ENCODE peak calls at places on chromosomes 4 and X, in ten cellular contexts. O is GM23338, M is lung, C is suprapubic skin, E is body of pancreas, H is lower lobe of right lung, V is ovary, Y is MM.1S, U is BE2C, F is IMR-90. S is an unnamed sample.

GRCh38 chr4:11799182-11799581 is 370.5 kb upstream of the HS3ST1 start:
- DNase-seq in V (no peak), C (no peak), E (no peak), O (peak; percentile 17), H (no peak), U (no peak), F (no peak), Y (no peak), M (no peak), S (no peak)

GRCh38 chrX:82764521-82764920 is 743.6 kb upstream of the POU3F4 start:
- DNase-seq in H (no peak), O (no peak), C (no peak), E (no peak), U (no peak), Y (no peak), F (no peak), M (no peak), V (no peak), S (no peak)

GRCh38 chr4:47640911-47641310 is 155.8 kb downstream of the ATP10D start:
- DNase-seq in M (no peak), C (no peak), F (peak; percentile 46), E (no peak), V (no peak), O (no peak), H (no peak), U (no peak), Y (no peak), S (no peak)

GRCh38 chr4:80336582-80336981 is 1.1 kb downstream of the CFAP299 start:
- DNase-seq in E (peak; percentile 57), O (peak; percentile 75), H (no peak), C (no peak), V (no peak), F (peak; percentile 32), M (peak; percentile 39), Y (peak; percentile 31), U (peak; percentile 15), S (peak; percentile 7)

GRCh38 chr4:186881521-186882220 is 158.0 kb upstream of the FAT1 start:
- DNase-seq in Y (no peak), U (no peak), F (peak; percentile 67), H (no peak), O (no peak), E (no peak), C (no peak), V (no peak), M (no peak), S (peak; percentile 83)

GRCh38 chrX:70331161-70331560 is 41.3 kb downstream of the KIF4A start:
- DNase-seq in V (no peak), U (no peak), Y (no peak), M (no peak), C (no peak), E (no peak), H (no peak), O (no peak), F (peak; percentile 16), S (no peak)

GRCh38 chr4:111046811-111047210 is 423.9 kb upstream of the PITX2 start:
- DNase-seq in V (no peak), E (no peak), U (no peak), F (no peak), M (no peak), H (no peak), O (no peak), C (no peak), Y (no peak), S (peak; percentile 59)

GRCh38 chr4:37594095-37594494 is 92.1 kb downstream of the RELL1 start:
- DNase-seq in U (no peak), F (no peak), M (no peak), E (no peak), Y (no peak), O (no peak), C (no peak), V (no peak), H (no peak), S (no peak)

GRCh38 chr4:17787315-17787714 is 5.9 kb upstream of the FAM184B start:
- DNase-seq in M (no peak), E (no peak), F (peak; percentile 78), C (no peak), Y (no peak), O (no peak), H (no peak), U (no peak), V (no peak), S (peak; percentile 39)

GRCh38 chr4:20313237-20314030 is 61.7 kb downstream of the SLIT2 start:
- DNase-seq in O (peak; percentile 85), F (no peak), H (no peak), Y (peak; percentile 33), C (no peak), E (peak; percentile 34), V (no peak), M (no peak), U (peak; percentile 65), S (no peak)

GRCh38 chr4:184599492-184600135 is 49.6 kb downstream of the CASP3 start:
- DNase-seq in H (no peak), U (no peak), O (no peak), E (no peak), M (no peak), C (no peak), Y (no peak), V (no peak), F (peak; percentile 86), S (no peak)

GRCh38 chrX:101230636-101231035 is 11.1 kb downstream of the DRP2 start:
- DNase-seq in M (no peak), F (peak; percentile 51), E (no peak), V (no peak), O (no peak), C (no peak), Y (no peak), U (no peak), H (no peak), S (no peak)

GRCh38 chr4:173182403-173182802 is 13.8 kb downstream of the GALNT7 start:
- DNase-seq in C (no peak), Y (no peak), V (no peak), F (peak; percentile 88), M (no peak), H (no peak), E (no peak), U (no peak), O (no peak), S (no peak)

GRCh38 chr4:73520821-73521220 is 39.3 kb downstream of the AFM start:
- DNase-seq in F (peak; percentile 60), V (no peak), H (no peak), C (no peak), M (no peak), E (no peak), U (peak; percentile 73), Y (no peak), O (peak; percentile 51), S (no peak)

GRCh38 chrX:19382500-19383145 is 38.9 kb downstream of the PDHA1 start:
- DNase-seq in H (peak; percentile 62), F (peak; percentile 32), C (no peak), U (peak; percentile 72), O (peak; percentile 77), Y (peak; percentile 55), E (peak; percentile 73), V (peak; percentile 41), M (peak; percentile 59), S (no peak)

GRCh38 chr4:174055344-174055743 is 228.1 kb downstream of the FBXO8 start:
- DNase-seq in C (no peak), V (no peak), U (no peak), H (no peak), F (no peak), M (no peak), Y (no peak), O (no peak), E (no peak), S (no peak)

DNA sequence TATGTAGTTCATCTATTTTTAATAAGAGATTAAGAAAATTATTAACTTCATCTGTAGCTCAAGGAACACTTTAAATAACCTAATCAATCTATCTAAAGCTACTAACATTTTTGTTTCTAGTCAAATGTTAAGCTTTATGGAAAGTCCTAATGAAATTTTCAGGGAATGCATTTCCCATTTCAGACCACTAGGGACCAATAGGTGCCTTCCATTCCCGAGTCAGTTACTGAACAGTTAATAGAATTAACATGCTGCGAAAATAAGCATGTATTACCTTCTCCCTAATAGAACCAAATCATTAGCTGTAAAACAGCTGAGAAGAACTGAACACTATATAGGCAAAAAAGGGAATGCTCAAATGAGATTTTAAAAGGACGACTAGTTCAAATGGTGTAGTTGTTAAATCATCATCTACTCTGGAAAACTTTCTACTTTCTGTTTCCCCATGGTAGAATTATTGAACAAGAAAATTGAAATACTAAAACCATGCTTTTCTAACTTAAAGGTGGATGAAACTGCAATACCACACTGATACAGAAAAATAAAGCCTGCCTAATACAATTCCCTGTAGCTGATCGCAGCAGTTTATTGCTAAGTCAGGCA is 22.5 kb downstream of the STX18 start:
- DNase-seq in U (no peak), C (no peak), V (no peak), O (peak; percentile 67), F (peak; percentile 33), H (no peak), Y (no peak), E (no peak), M (no peak), S (no peak)
- TF ChIP-seq CTCF in U (peak; percentile 69), C (no peak), V (no peak), O (peak; percentile 47), F (peak; percentile 59), H (peak; percentile 41), Y (peak; percentile 32), E (peak; percentile 35), M (no peak), S (peak; percentile 73)

DNA sequence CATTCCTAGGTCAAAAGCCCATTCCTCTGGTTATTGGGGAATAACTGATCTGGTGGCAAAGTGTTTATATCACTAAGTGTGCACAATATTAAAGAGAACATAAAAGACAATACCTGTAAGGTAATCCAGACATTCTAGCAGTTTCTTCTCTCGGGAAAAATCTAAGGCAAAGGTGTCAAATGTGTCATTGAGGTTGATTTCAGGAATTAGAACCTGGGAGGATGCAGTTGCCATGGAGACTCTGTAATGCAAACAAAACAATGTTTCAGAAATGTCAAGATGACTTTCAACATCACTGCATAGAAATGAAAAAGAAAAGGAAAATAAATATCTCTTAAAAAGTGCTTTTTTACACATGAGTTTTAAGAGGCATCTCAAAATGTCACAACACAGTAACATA is 145.9 kb downstream of the MID1 start:
- DNase-seq in M (no peak), H (no peak), E (no peak), O (no peak), V (no peak), U (no peak), C (no peak), Y (no peak), F (no peak), S (no peak)
- H3K36me3 ChIP-seq in M (no peaks in the 10 kb centered on the region), H (no peaks in the 10 kb centered on the region), E (no peaks in the 10 kb centered on the region), O (no peaks in the 10 kb centered on the region), V (no peaks in the 10 kb centered on the region), U (no peaks in the 10 kb centered on the region), C (no peaks in the 10 kb centered on the region), Y (no peaks in the 10 kb centered on the region), F (peaks cover 8% of the 10 kb centered on the region), S (no peaks in the 10 kb centered on the region)

DNA sequence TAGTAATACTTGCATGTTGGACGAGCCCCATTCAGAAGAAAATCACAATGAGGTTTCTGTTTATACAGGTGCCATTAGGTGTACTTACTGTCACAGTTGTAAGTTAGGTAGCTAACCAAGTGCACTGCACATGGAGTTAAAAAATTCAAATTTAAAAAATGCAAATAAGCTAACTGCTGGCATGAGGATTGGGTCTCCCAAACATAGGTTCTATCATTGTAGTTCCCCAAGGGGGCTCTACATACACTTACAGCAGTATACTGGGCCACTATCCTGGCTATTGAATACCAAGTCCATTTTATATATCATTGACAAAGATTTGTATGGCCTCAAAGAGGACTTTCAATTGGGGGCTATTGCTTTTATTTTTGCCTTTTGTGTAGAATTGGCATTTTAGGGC is 153.4 kb downstream of the FMR1NB start:
- DNase-seq in U (no peak), H (no peak), M (no peak), C (no peak), E (no peak), V (no peak), O (no peak), Y (no peak), F (no peak), S (no peak)
- H3K27me3 ChIP-seq in U (no peaks in the 10 kb centered on the region), H (no peaks in the 10 kb centered on the region), M (no peaks in the 10 kb centered on the region), C (no peaks in the 10 kb centered on the region), E (no peaks in the 10 kb centered on the region), V (no peaks in the 10 kb centered on the region), O (no peaks in the 10 kb centered on the region), Y (no peaks in the 10 kb centered on the region), F (no peaks in the 10 kb centered on the region), S (no peaks in the 10 kb centered on the region)

GRCh38 chr4:155331478-155331877 is 45.3 kb downstream of the MAP9 start:
- DNase-seq in U (no peak), F (no peak), V (no peak), C (no peak), H (no peak), E (no peak), M (no peak), O (no peak), Y (no peak), S (no peak)
- TF ChIP-seq CTCF in U (no peak), F (no peak), V (no peak), C (no peak), H (no peak), E (no peak), M (no peak), O (no peak), Y (no peak), S (no peak)

S was measured in kidney epithelial cell.